ENCODE peak calls at places on chromosomes 12 and 14, in seven cellular contexts. O is brain microvascular endothelial cell, X is colonic mucosa, K is HCT116, N is pancreas, D is foreskin fibroblast, L is neural crest cell. A is an unnamed sample.

GRCh38 chr12:89863968-89864367 is 155.3 kb upstream of the ATP2B1 start:
- DNase-seq in N (no peak), X (no peak), D (no peak), L (no peak), K (no peak), O (no peak), A (no peak)

GRCh38 chr14:55955175-55955574 is 163.0 kb upstream of the PELI2 start:
- DNase-seq in O (no peak), K (no peak), L (no peak), X (no peak), D (no peak), N (no peak), A (no peak)

GRCh38 chr14:24607635-24608492 is 1.6 kb downstream of the GZMH start:
- DNase-seq in K (no peak), N (no peak), L (no peak), D (no peak), X (no peak), O (no peak), A (no peak)

GRCh38 chr14:37869633-37870032 is 274.2 kb downstream of the TTC6 start:
- DNase-seq in L (no peak), O (no peak), X (no peak), K (no peak), N (no peak), D (no peak), A (no peak)

GRCh38 chr12:65720136-65720535 is 104.1 kb upstream of the HMGA2 start:
- DNase-seq in O (peak), D (peak), K (peak), X (no peak), N (no peak), L (no peak), A (no peak)

GRCh38 chr12:93860659-93861373 is 183.6 kb downstream of the CRADD start:
- DNase-seq in N (no peak), O (no peak), X (no peak), D (no peak), L (no peak), K (no peak), A (no peak)

GRCh38 chr14:64053694-64054669 is 201.2 kb downstream of the SYNE2 start:
- DNase-seq in L (no peak), O (peak), D (no peak), X (no peak), N (no peak), K (no peak), A (no peak)

GRCh38 chr12:123050331-123050809 is 69.9 kb downstream of the ARL6IP4 start:
- DNase-seq in K (no peak), L (no peak), N (no peak), X (no peak), D (peak), O (peak), A (no peak)

GRCh38 chr14:22994762-22995275 is 12.5 kb upstream of the AJUBA start:
- DNase-seq in D (no peak), O (no peak), K (no peak), X (no peak), N (no peak), L (no peak), A (peak)

GRCh38 chr12:28958553-28959195 is 190.4 kb upstream of the FAR2 start:
- DNase-seq in K (no peak), X (no peak), L (no peak), O (peak), N (no peak), D (peak), A (no peak)

GRCh38 chr12:84397846-84398245 is 514.8 kb downstream of the SLC6A15 start:
- DNase-seq in L (no peak), D (no peak), N (no peak), X (no peak), O (no peak), K (no peak), A (no peak)

GRCh38 chr14:85415015-85415712 is 114.8 kb upstream of the FLRT2 start:
- DNase-seq in L (no peak), D (peak), X (peak), N (peak), O (peak), K (no peak), A (peak)

GRCh38 chr12:42486407-42486806 is 103.1 kb downstream of the PRICKLE1 start:
- DNase-seq in K (no peak), L (no peak), O (no peak), D (no peak), N (no peak), X (no peak), A (no peak)

GRCh38 chr12:132450391-132451171 is 39.4 kb upstream of the FBRSL1 start:
- DNase-seq in K (no peak), L (no peak), O (no peak), X (no peak), N (no peak), D (no peak), A (no peak)

GRCh38 chr12:89927226-89927698 is 218.6 kb upstream of the ATP2B1 start:
- DNase-seq in O (no peak), K (no peak), L (no peak), X (no peak), N (no peak), D (no peak), A (no peak)

GRCh38 chr12:46786774-46787173 is 39.0 kb downstream of the SLC38A4 start:
- DNase-seq in X (no peak), K (no peak), L (no peak), O (peak), N (no peak), D (peak), A (no peak)

GRCh38 chr12:57846285-57846576 is 298 bp downstream of the CTDSP2 start:
- DNase-seq in X (no peak), O (no peak), D (no peak), L (peak), N (no peak), K (no peak), A (no peak)

GRCh38 chr14:91367173-91368171 is 50.1 kb downstream of the CCDC88C start:
- DNase-seq in L (no peak), N (peak), X (no peak), K (no peak), D (no peak), O (peak), A (no peak)

GRCh38 chr14:89730692-89731091 is 223.8 kb downstream of the EFCAB11 start:
- DNase-seq in D (no peak), K (no peak), X (no peak), N (no peak), O (no peak), L (no peak), A (no peak)

GRCh38 chr14:71815110-71815509 is 117.1 kb upstream of the RGS6 start:
- DNase-seq in O (no peak), L (no peak), N (no peak), D (no peak), K (no peak), X (no peak), A (no peak)
- TF ChIP-seq CTCF in O (no peak), L (no peak), N (no peak), D (no peak), K (no peak), X (no peak), A (no peak)

DNA sequence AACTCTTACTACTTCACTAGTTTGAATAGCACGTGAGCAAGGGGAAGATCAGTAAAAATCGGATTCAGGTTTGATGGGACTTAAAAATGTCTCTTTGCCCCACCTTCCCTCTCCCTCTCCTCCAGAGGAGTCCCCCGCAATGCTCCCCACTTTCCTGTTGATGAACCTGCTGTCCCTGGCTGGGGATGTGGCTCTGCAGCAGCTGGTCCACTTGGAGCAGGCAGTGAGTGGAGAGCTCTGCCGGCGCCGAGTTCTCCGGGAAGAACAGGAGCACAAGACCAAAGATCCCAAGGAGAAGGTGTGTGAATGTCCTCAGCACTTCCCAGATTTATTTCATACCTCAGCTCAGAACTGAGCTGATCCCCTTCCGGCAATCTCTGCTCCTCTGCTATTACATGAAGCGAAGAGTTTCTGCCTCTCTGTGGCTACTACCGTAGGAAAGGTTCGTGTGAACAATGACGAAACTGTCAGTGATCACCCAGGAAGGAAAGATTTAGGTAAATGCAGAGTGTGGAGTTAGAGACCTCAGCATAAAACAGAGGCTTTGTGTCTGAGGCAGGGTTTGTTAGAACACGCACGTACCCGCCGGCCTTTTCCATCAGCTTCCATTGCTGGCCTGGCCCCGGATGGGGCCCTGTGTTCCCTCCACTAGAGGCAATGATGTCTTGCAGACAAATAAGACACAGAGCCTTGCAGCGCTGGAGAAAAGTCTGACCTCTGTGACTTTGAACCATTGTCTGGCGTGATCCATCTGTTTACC is 7.4 kb upstream of the GAPDH start:
- DNase-seq in L (no peak), D (no peak), X (no peak), O (no peak), K (no peak), N (no peak), A (no peak)
- TF ChIP-seq CTCF in L (peak), D (no peak), X (no peak), O (no peak), K (no peak), N (no peak), A (no peak)

GRCh38 chr12:62817556-62818271 is 117.2 kb downstream of the PPM1H start:
- DNase-seq in O (peak), X (no peak), D (no peak), K (no peak), N (no peak), L (no peak), A (no peak)

GRCh38 chr12:62816624-62817023 is 118.3 kb downstream of the PPM1H start:
- DNase-seq in O (no peak), K (no peak), D (no peak), N (no peak), X (no peak), L (no peak), A (no peak)

GRCh38 chr12:62814243-62814642 is 120.7 kb downstream of the PPM1H start:
- DNase-seq in D (no peak), O (no peak), K (no peak), L (no peak), X (no peak), N (no peak), A (no peak)

GRCh38 chr12:62808166-62808879 is 126.6 kb downstream of the PPM1H start:
- DNase-seq in N (no peak), X (no peak), D (no peak), L (no peak), O (no peak), K (no peak), A (no peak)

DNA sequence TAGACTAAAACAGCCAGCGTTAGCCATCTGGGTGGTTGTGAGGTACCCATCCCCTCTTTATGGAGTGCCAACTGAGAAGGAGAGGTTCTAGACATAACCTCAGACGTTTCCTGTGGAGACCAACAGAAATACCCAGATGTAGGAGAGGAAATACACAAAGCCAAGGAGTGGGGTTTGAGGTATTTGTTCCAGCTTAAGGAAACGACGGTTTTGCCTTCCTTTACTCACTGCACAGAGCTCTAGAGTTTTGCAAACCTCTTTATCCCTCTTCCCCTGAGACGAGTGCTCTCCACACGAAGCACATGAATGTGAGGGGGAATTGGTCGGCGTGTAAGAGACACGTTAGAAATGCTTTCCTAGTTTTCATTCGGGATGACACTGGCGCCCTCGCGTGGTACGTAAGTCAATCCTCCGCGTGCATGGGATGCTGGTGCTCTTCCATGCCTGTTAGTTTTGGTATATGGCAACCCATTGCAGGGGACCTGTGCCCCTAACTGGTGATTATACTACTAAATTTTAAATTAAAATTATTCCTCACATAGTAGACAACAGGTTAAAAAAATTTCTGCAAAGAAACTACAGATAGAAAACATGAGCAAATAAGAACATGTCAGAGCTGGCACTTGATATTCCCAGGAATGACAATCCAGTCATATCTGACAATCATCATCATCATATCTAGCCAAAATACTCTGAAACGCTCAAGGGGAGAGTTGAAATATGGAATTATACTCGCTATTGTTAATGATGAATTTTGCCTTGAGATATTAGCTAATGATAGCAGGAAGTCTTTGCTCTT is 121.7 kb downstream of the PPM1H start:
- DNase-seq in K (peak), L (peak), D (peak), N (peak), O (peak), X (peak), A (peak)
- TF ChIP-seq CTCF in K (peak), L (peak), D (peak), N (no peak), O (peak), X (peak), A (peak)

DNA sequence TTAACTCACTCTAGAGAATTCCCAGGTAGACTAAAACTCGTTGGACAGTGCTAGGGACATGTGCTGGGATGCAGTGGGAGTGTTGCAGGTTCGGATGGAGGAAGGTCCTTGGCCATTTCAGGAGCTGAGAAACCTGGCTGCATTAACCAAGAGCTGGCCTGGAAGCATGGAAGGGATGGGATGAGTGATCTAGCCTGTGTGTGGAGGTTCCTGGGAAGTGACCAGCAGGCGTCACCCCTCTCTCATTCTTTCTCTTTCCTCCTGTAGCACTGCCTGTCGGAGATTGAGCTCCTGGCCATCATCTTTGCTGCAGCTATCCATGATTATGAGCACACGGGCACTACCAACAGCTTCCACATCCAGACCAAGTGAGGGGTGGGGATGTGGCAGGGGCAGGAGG is 15.6 kb downstream of the PPP1R1A start:
- DNase-seq in K (no peak), N (no peak), L (no peak), X (no peak), D (no peak), O (no peak), A (no peak)
- TF ChIP-seq CTCF in K (no peak), N (no peak), L (no peak), X (no peak), D (no peak), O (no peak), A (no peak)

GRCh38 chr14:75088153-75088552 is 18.7 kb downstream of the ZC2HC1C start:
- DNase-seq in D (no peak), K (no peak), X (no peak), N (no peak), L (no peak), O (no peak), A (no peak)

GRCh38 chr14:75081835-75082234 is 12.4 kb downstream of the ZC2HC1C start:
- DNase-seq in K (no peak), D (no peak), X (no peak), L (no peak), N (no peak), O (no peak), A (no peak)

GRCh38 chr14:75083271-75083670 is 13.8 kb downstream of the ZC2HC1C start:
- DNase-seq in L (no peak), X (no peak), N (no peak), K (no peak), D (no peak), O (no peak), A (no peak)

GRCh38 chr14:75088566-75089373 is 19.3 kb downstream of the ZC2HC1C start:
- DNase-seq in N (peak), X (peak), L (peak), K (peak), O (peak), D (peak), A (peak)

GRCh38 chr14:75084513-75084912 is 15.1 kb downstream of the ZC2HC1C start:
- DNase-seq in K (no peak), X (peak), L (no peak), O (no peak), N (no peak), D (no peak), A (no peak)
- TF ChIP-seq CTCF in K (peak), X (peak), L (no peak), O (no peak), N (no peak), D (peak), A (no peak)

DNA sequence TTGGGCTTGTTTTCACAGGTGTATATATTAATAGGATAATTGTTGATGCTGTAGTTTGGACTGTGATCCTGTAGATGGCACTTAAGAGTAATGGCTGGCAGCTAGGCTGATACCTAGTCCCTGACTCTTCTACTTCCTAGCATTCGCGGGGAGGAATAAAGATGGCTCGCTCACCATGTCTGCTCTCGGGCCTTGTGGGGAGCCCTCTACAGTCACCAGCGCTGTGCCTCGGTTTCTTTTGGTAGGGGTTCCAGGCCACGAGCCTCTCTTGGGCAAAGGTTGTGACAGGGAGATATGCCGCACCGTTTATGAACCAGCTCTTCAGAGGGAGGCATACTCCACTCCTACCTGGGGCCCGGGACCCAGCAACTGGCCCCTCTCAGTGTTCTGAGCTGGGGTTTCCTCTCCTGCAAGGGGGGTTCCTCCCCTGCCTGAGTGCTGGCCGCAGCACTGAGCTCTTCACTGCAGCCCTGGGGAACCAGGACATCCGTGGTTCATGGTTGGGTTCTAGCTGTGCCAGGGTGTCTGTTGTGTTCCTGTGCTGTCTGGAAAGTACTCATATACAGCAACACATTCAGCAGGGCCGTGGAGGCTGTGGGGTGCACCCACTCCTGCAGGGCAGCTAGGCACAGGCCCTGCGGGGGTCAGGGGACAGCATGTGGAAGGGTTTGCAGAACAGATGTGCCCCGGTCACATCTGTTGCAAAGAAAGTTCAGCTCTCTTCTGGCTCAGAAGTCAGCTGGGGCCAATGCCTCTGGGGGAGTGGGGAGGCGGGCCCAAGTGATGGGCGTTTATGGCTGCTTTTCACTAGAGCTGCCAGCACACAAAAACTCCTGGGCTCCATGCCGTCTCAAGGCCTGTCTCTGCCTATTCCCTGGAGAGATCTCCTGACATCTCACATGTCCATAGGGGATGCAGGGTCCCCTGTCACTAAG is 147.9 kb downstream of the PPFIA2 start:
- DNase-seq in K (no peak), X (no peak), D (no peak), L (no peak), O (no peak), N (no peak), A (no peak)
- TF ChIP-seq CTCF in K (peak), X (no peak), D (no peak), L (peak), O (peak), N (no peak), A (peak)

GRCh38 chr12:615620-616019 is 47.6 kb downstream of the NINJ2 start:
- DNase-seq in X (no peak), O (no peak), L (no peak), N (no peak), K (no peak), D (no peak), A (no peak)

GRCh38 chr12:612886-613285 is 50.4 kb downstream of the NINJ2 start:
- DNase-seq in L (no peak), X (no peak), K (no peak), D (no peak), O (no peak), N (no peak), A (no peak)

GRCh38 chr12:614727-615060 is 48.6 kb downstream of the NINJ2 start:
- DNase-seq in N (no peak), D (no peak), X (no peak), K (no peak), L (no peak), O (no peak), A (no peak)

GRCh38 chr12:612293-612692 is 51.0 kb downstream of the NINJ2 start:
- DNase-seq in O (no peak), N (no peak), K (no peak), D (no peak), L (no peak), X (no peak), A (no peak)

GRCh38 chr12:613996-614726 is 49.1 kb downstream of the NINJ2 start:
- DNase-seq in N (no peak), O (no peak), L (no peak), X (no peak), K (no peak), D (no peak), A (no peak)
- TF ChIP-seq CTCF in N (no peak), O (peak), L (peak), X (no peak), K (peak), D (peak), A (no peak)